ENCODE peak calls at places on chromosomes 4 and X, in seven cellular contexts. M is suprapubic skin, P is uterus, L is astrocyte of the spinal cord, F is H1, C is pancreas, Q is GM12878. V is an unnamed sample.

GRCh38 chrX:7163146-7163677 is 15.3 kb upstream of the PUDP start:
- DNase-seq in M (no peak), P (no peak), L (no peak), F (no peak), C (no peak), Q (no peak), V (no peak)

GRCh38 chrX:31500920-31501319 is 429.1 kb upstream of the FTHL17 start:
- DNase-seq in M (no peak), P (no peak), L (peak), F (no peak), C (no peak), Q (no peak), V (peak)

GRCh38 chr4:99205104-99205979 is 13.7 kb downstream of the ADH6 start:
- DNase-seq in M (no peak), P (peak), L (peak), F (no peak), C (no peak), Q (no peak), V (no peak)

GRCh38 chr4:29861307-29861706 is 858.9 kb upstream of the PCDH7 start:
- DNase-seq in M (no peak), P (no peak), L (peak), F (no peak), C (no peak), Q (no peak), V (no peak)

GRCh38 chr4:27123769-27124124 is 263.1 kb downstream of the STIM2 start:
- DNase-seq in M (no peak), P (no peak), L (no peak), F (no peak), C (no peak), Q (no peak), V (no peak)

GRCh38 chr4:81407726-81408125 is 64.0 kb downstream of the RASGEF1B start:
- DNase-seq in M (no peak), P (no peak), L (no peak), F (no peak), C (no peak), Q (no peak), V (no peak)

GRCh38 chr4:154467886-154468285 is 23.7 kb downstream of the DCHS2 start:
- DNase-seq in M (no peak), P (no peak), L (no peak), F (no peak), C (no peak), Q (no peak), V (no peak)

GRCh38 chrX:49901068-49901467 is 21.3 kb upstream of the CLCN5 start:
- DNase-seq in M (no peak), P (no peak), L (no peak), F (no peak), C (no peak), Q (no peak), V (no peak)

GRCh38 chr4:87029356-87029755 is 94.5 kb downstream of the AFF1 start:
- DNase-seq in M (no peak), P (peak), L (no peak), F (no peak), C (no peak), Q (no peak), V (no peak)

GRCh38 chr4:45650545-45650944 is 473.3 kb downstream of the GABRG1 start:
- DNase-seq in M (no peak), P (no peak), L (no peak), F (no peak), C (no peak), Q (no peak), V (no peak)

GRCh38 chr4:167419468-167420133 is 185.3 kb upstream of the SPOCK3 start:
- DNase-seq in M (no peak), P (no peak), L (no peak), F (no peak), C (no peak), Q (no peak), V (no peak)

GRCh38 chr4:3879681-3880594 is 113.8 kb downstream of the ADRA2C start:
- DNase-seq in M (peak), P (no peak), L (no peak), F (peak), C (no peak), Q (no peak), V (no peak)

GRCh38 chr4:167265231-167265630 is 30.9 kb upstream of the SPOCK3 start:
- DNase-seq in M (no peak), P (no peak), L (no peak), F (no peak), C (no peak), Q (no peak), V (no peak)

GRCh38 chr4:146302833-146303232 is 88.5 kb downstream of the REELD1 start:
- DNase-seq in M (no peak), P (no peak), L (no peak), F (no peak), C (no peak), Q (no peak), V (no peak)

GRCh38 chrX:14902536-14902935 is 29.3 kb downstream of the MOSPD2 start:
- DNase-seq in M (no peak), P (no peak), L (no peak), F (no peak), C (no peak), Q (no peak), V (no peak)

GRCh38 chrX:108270739-108271396 is 167.4 kb downstream of the COL4A6 start:
- DNase-seq in M (no peak), P (no peak), L (peak), F (no peak), C (no peak), Q (no peak), V (no peak)

GRCh38 chrX:48883729-48884128 is 13.8 kb downstream of the TIMM17B start:
- DNase-seq in M (no peak), P (no peak), L (no peak), F (no peak), C (no peak), Q (no peak), V (no peak)

GRCh38 chr4:142282870-142283431 is 563.1 kb downstream of the INPP4B start:
- DNase-seq in M (no peak), P (no peak), L (peak), F (peak), C (no peak), Q (no peak), V (no peak)

GRCh38 chr4:129481107-129481506 is 385.2 kb downstream of the C4orf33 start:
- DNase-seq in M (no peak), P (no peak), L (no peak), F (no peak), C (no peak), Q (no peak), V (no peak)

GRCh38 chr4:48905363-48906015 is 1.1 kb downstream of the OCIAD2 start:
- DNase-seq in M (no peak), P (no peak), L (peak), F (no peak), C (no peak), Q (no peak), V (no peak)

GRCh38 chr4:186739802-186740434 is 16.3 kb upstream of the FAT1 start:
- DNase-seq in M (no peak), P (no peak), L (no peak), F (no peak), C (no peak), Q (no peak), V (no peak)

GRCh38 chrX:71081348-71082148 is 13.4 kb upstream of the SNX12 start:
- DNase-seq in M (no peak), P (no peak), L (no peak), F (no peak), C (no peak), Q (no peak), V (no peak)

GRCh38 chr4:153750197-153750817 is 9.5 kb downstream of the RNF175 start:
- DNase-seq in M (no peak), P (peak), L (peak), F (peak), C (no peak), Q (peak), V (peak)

GRCh38 chrX:21741869-21742701 is 15.8 kb downstream of the SMPX start:
- DNase-seq in M (no peak), P (no peak), L (no peak), F (no peak), C (no peak), Q (no peak), V (no peak)

GRCh38 chr4:8741513-8742226 is 130.0 kb downstream of the HMX1 start:
- DNase-seq in M (peak), P (no peak), L (no peak), F (peak), C (peak), Q (no peak), V (no peak)

GRCh38 chr4:74013269-74013668 is 14.8 kb upstream of the CXCL5 start:
- DNase-seq in M (no peak), P (no peak), L (no peak), F (no peak), C (no peak), Q (no peak), V (no peak)

GRCh38 chrX:23952984-23953907 is 45.4 kb downstream of the CXorf58 start:
- DNase-seq in M (no peak), P (no peak), L (no peak), F (no peak), C (no peak), Q (peak), V (no peak)

GRCh38 chr4:984336-985054 is 2.3 kb upstream of the IDUA start:
- DNase-seq in M (no peak), P (no peak), L (no peak), F (no peak), C (peak), Q (no peak), V (no peak)
- H3K4me3 ChIP-seq in M (peak), P (no peak), L (no peak), F (no peak), C (no peak), Q (no peak), V (peak)

GRCh38 chrX:9434151-9434550 is 30.7 kb upstream of the TBL1X start:
- DNase-seq in M (no peak), P (no peak), L (no peak), F (no peak), C (no peak), Q (no peak), V (no peak)
- H3K4me3 ChIP-seq in M (no peak), P (no peak), L (no peak), F (no peak), C (no peak), Q (no peak), V (no peak)

GRCh38 chrX:154751121-154751668 is 318 bp upstream of the GAB3 start:
- DNase-seq in M (no peak), P (no peak), L (no peak), F (no peak), C (peak), Q (no peak), V (no peak)
- H3K4me3 ChIP-seq in M (peak), P (peak), L (peak), F (peak), C (no peak), Q (no peak), V (peak)

GRCh38 chrX:137425273-137425902 is 140.5 kb upstream of the ZIC3 start:
- DNase-seq in M (no peak), P (no peak), L (no peak), F (no peak), C (no peak), Q (no peak), V (no peak)
- H3K4me3 ChIP-seq in M (no peak), P (no peak), L (no peak), F (peak), C (no peak), Q (no peak), V (no peak)

GRCh38 chr4:184448828-184449227 is 25.5 kb downstream of the IRF2 start:
- DNase-seq in M (no peak), P (peak), L (peak), F (no peak), C (no peak), Q (no peak), V (no peak)

GRCh38 chr4:184451726-184452125 is 22.6 kb downstream of the IRF2 start:
- DNase-seq in M (no peak), P (no peak), L (no peak), F (no peak), C (no peak), Q (no peak), V (no peak)

GRCh38 chr4:184447664-184448063 is 26.7 kb downstream of the IRF2 start:
- DNase-seq in M (no peak), P (no peak), L (no peak), F (peak), C (no peak), Q (no peak), V (no peak)

GRCh38 chr4:184450743-184451142 is 23.6 kb downstream of the IRF2 start:
- DNase-seq in M (no peak), P (no peak), L (no peak), F (no peak), C (no peak), Q (no peak), V (no peak)

DNA sequence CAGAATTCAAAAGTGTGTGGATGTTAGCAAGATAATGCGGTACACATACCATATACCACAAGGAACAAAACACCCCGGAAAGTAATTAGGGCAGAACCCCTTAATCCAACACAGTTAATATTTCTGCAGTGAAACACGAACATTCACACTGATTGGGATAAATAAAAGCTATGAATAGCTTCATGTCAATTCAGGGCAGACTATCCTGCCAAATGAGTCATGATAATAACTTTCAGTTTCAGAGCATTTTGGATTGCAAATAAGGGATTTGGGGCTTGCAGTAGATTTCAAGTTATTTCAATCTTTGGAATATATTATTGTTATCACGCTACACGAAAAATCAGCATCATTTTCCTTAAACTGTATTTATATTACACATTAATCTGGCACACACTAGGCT is 24.3 kb downstream of the IRF2 start:
- DNase-seq in M (no peak), P (no peak), L (peak), F (no peak), C (no peak), Q (no peak), V (no peak)
- H3K4me3 ChIP-seq in M (no peak), P (no peak), L (no peak), F (no peak), C (no peak), Q (no peak), V (no peak)

DNA sequence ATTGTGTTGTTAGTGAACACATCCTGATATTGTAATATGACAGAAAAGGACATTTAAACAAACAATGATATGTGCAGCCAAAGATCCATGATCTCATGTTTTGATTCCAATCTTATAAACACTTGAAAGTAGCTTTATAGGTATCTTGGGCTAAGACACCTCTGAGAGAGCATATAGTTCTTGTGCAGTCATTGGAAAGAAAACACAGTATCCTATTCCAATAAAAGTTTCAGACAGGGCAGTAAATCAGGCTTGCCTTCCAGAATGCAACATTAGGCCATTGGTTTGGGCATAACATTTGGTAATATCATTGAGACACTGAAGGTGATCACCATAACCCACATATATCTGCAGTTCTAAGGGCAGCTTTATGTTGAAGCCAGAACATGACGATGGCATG is 188.3 kb upstream of the HCCS start:
- DNase-seq in M (no peak), P (no peak), L (no peak), F (no peak), C (no peak), Q (no peak), V (no peak)
- H3K4me3 ChIP-seq in M (no peak), P (no peak), L (no peak), F (no peak), C (no peak), Q (no peak), V (no peak)

GRCh38 chrX:104567506-104567905 is 1.5 kb downstream of the IL1RAPL2 start:
- DNase-seq in M (no peak), P (no peak), L (no peak), F (no peak), C (peak), Q (no peak), V (no peak)
- H3K4me3 ChIP-seq in M (peak), P (no peak), L (no peak), F (peak), C (no peak), Q (no peak), V (no peak)

GRCh38 chrX:154373340-154374306 is 811 bp downstream of the FLNA start:
- DNase-seq in M (no peak), P (peak), L (peak), F (peak), C (no peak), Q (peak), V (no peak)

GRCh38 chrX:154374361-154375155 is at the start of gene FLNA:
- DNase-seq in M (no peak), P (peak), L (no peak), F (peak), C (no peak), Q (no peak), V (no peak)

GRCh38 chrX:154370882-154371770 is 3.3 kb downstream of the FLNA start:
- DNase-seq in M (peak), P (peak), L (peak), F (peak), C (peak), Q (peak), V (no peak)

GRCh38 chrX:154371771-154372300 is 2.6 kb downstream of the FLNA start:
- DNase-seq in M (no peak), P (peak), L (no peak), F (no peak), C (no peak), Q (no peak), V (no peak)

DNA sequence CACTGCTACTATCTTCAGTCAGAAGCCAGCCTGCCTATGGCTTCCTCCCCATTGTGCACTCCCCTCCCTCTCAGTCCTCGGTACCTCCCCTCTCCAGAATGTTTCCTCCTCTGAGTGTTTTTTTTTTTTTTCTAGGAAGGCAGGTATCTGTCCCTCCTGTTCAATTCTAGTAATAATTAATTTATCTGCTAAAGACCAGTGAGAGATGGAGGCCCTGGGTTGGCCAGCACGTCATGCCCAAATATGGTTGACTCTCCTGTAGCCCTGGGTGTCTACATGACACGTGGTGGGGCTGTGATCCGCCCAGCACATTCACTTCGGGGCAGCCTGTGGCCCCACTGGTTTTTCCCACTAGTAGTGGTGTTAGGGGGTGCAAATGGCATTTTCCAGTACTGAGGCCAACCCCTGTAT is 1.8 kb downstream of the FLNA start:
- DNase-seq in M (no peak), P (peak), L (peak), F (no peak), C (no peak), Q (peak), V (no peak)
- H3K4me3 ChIP-seq in M (peak), P (peak), L (peak), F (no peak), C (no peak), Q (no peak), V (peak)

GRCh38 chr4:20432098-20432497 is 180.4 kb downstream of the SLIT2 start:
- DNase-seq in M (no peak), P (no peak), L (no peak), F (no peak), C (no peak), Q (no peak), V (no peak)
- H3K4me3 ChIP-seq in M (no peak), P (no peak), L (no peak), F (no peak), C (no peak), Q (no peak), V (no peak)

V was measured in AG04449.